ENCODE peak calls at places on chromosomes 11 and 22, in ten cellular contexts. One of them, this sample, is unnamed.
A peak's percentile ranks its signal among the peaks of the same experiment; 100 is the strongest.

GRCh38 chr11:16958833-16959232 is 55.4 kb downstream of the PLEKHA7 start:
- DNase-seq in cardiac fibroblast: no peak
- DNase-seq in tibial nerve: no peak
- DNase-seq in neural progenitor cell: no peak
- DNase-seq in CD4-positive, alpha-beta T cell: no peak
- DNase-seq in RWPE1: no peak
- DNase-seq in H9: no peak
- DNase-seq in bronchial epithelial cell: no peak
- DNase-seq in glutamatergic neuron: no peak
- DNase-seq in AG09309: no peak
- DNase-seq in this sample: no peak

GRCh38 chr11:17163742-17164141 is 44.0 kb downstream of the PIK3C2A start:
- DNase-seq in cardiac fibroblast: no peak
- DNase-seq in tibial nerve: no peak
- DNase-seq in neural progenitor cell: no peak
- DNase-seq in CD4-positive, alpha-beta T cell: no peak
- DNase-seq in RWPE1: no peak
- DNase-seq in H9: no peak
- DNase-seq in bronchial epithelial cell: no peak
- DNase-seq in glutamatergic neuron: no peak
- DNase-seq in AG09309: no peak
- DNase-seq in this sample: no peak

GRCh38 chr11:134573857-134574256 is 161.8 kb upstream of the B3GAT1 start:
- DNase-seq in cardiac fibroblast: no peak
- DNase-seq in tibial nerve: no peak
- DNase-seq in neural progenitor cell: no peak
- DNase-seq in CD4-positive, alpha-beta T cell: no peak
- DNase-seq in RWPE1: no peak
- DNase-seq in H9: no peak
- DNase-seq in bronchial epithelial cell: no peak
- DNase-seq in glutamatergic neuron: no peak
- DNase-seq in AG09309: no peak
- DNase-seq in this sample: no peak

GRCh38 chr11:34013893-34014571 is 37.5 kb upstream of the CAPRIN1 start:
- DNase-seq in cardiac fibroblast: no peak
- DNase-seq in tibial nerve: no peak
- DNase-seq in neural progenitor cell: no peak
- DNase-seq in CD4-positive, alpha-beta T cell: no peak
- DNase-seq in RWPE1: no peak
- DNase-seq in H9: no peak
- DNase-seq in bronchial epithelial cell: no peak
- DNase-seq in glutamatergic neuron: no peak
- DNase-seq in AG09309: no peak
- DNase-seq in this sample: no peak

GRCh38 chr11:21896216-21896615 is 296.7 kb upstream of the ANO5 start:
- DNase-seq in cardiac fibroblast: no peak
- DNase-seq in tibial nerve: no peak
- DNase-seq in neural progenitor cell: no peak
- DNase-seq in CD4-positive, alpha-beta T cell: no peak
- DNase-seq in RWPE1: no peak
- DNase-seq in H9: no peak
- DNase-seq in bronchial epithelial cell: no peak
- DNase-seq in glutamatergic neuron: no peak
- DNase-seq in AG09309: no peak
- DNase-seq in this sample: no peak

GRCh38 chr11:20368441-20368840 is 4.9 kb downstream of the HTATIP2 start:
- DNase-seq in cardiac fibroblast: peak; percentile 26
- DNase-seq in tibial nerve: no peak
- DNase-seq in neural progenitor cell: no peak
- DNase-seq in CD4-positive, alpha-beta T cell: no peak
- DNase-seq in RWPE1: peak; percentile 78
- DNase-seq in H9: no peak
- DNase-seq in bronchial epithelial cell: peak; percentile 84
- DNase-seq in glutamatergic neuron: no peak
- DNase-seq in AG09309: no peak
- DNase-seq in this sample: no peak

GRCh38 chr22:23245799-23246136 is 65.5 kb downstream of the BCR start:
- DNase-seq in cardiac fibroblast: no peak
- DNase-seq in tibial nerve: no peak
- DNase-seq in neural progenitor cell: no peak
- DNase-seq in CD4-positive, alpha-beta T cell: no peak
- DNase-seq in RWPE1: no peak
- DNase-seq in H9: no peak
- DNase-seq in bronchial epithelial cell: peak; percentile 45
- DNase-seq in glutamatergic neuron: no peak
- DNase-seq in AG09309: peak; percentile 40
- DNase-seq in this sample: no peak

GRCh38 chr11:109704432-109704831 is 282.4 kb downstream of the C11orf87 start:
- DNase-seq in cardiac fibroblast: no peak
- DNase-seq in tibial nerve: no peak
- DNase-seq in neural progenitor cell: no peak
- DNase-seq in CD4-positive, alpha-beta T cell: no peak
- DNase-seq in RWPE1: no peak
- DNase-seq in H9: no peak
- DNase-seq in bronchial epithelial cell: no peak
- DNase-seq in glutamatergic neuron: peak; percentile 48
- DNase-seq in AG09309: no peak
- DNase-seq in this sample: no peak

GRCh38 chr11:123577081-123577598 is 77.3 kb downstream of the SCN3B start:
- DNase-seq in cardiac fibroblast: peak; percentile 54
- DNase-seq in tibial nerve: peak; percentile 47
- DNase-seq in neural progenitor cell: peak; percentile 77
- DNase-seq in CD4-positive, alpha-beta T cell: peak; percentile 51
- DNase-seq in RWPE1: peak; percentile 63
- DNase-seq in H9: peak; percentile 80
- DNase-seq in bronchial epithelial cell: peak; percentile 35
- DNase-seq in glutamatergic neuron: peak; percentile 92
- DNase-seq in AG09309: no peak
- DNase-seq in this sample: no peak

GRCh38 chr11:73330569-73331093 is 22.6 kb downstream of the ARHGEF17 start:
- DNase-seq in cardiac fibroblast: peak; percentile 67
- DNase-seq in tibial nerve: no peak
- DNase-seq in neural progenitor cell: peak; percentile 64
- DNase-seq in CD4-positive, alpha-beta T cell: no peak
- DNase-seq in RWPE1: no peak
- DNase-seq in H9: no peak
- DNase-seq in bronchial epithelial cell: no peak
- DNase-seq in glutamatergic neuron: peak; percentile 57
- DNase-seq in AG09309: no peak
- DNase-seq in this sample: no peak
- TF ChIP-seq CTCF in cardiac fibroblast: peak; percentile 69
- TF ChIP-seq CTCF in tibial nerve: peak; percentile 30
- TF ChIP-seq CTCF in neural progenitor cell: peak; percentile 46
- TF ChIP-seq CTCF in CD4-positive, alpha-beta T cell: no peak
- TF ChIP-seq CTCF in RWPE1: no peak
- TF ChIP-seq CTCF in H9: peak; percentile 54
- TF ChIP-seq CTCF in bronchial epithelial cell: peak; percentile 12
- TF ChIP-seq CTCF in glutamatergic neuron: no peak
- TF ChIP-seq CTCF in AG09309: peak; percentile 58
- TF ChIP-seq CTCF in this sample: peak; percentile 56

DNA sequence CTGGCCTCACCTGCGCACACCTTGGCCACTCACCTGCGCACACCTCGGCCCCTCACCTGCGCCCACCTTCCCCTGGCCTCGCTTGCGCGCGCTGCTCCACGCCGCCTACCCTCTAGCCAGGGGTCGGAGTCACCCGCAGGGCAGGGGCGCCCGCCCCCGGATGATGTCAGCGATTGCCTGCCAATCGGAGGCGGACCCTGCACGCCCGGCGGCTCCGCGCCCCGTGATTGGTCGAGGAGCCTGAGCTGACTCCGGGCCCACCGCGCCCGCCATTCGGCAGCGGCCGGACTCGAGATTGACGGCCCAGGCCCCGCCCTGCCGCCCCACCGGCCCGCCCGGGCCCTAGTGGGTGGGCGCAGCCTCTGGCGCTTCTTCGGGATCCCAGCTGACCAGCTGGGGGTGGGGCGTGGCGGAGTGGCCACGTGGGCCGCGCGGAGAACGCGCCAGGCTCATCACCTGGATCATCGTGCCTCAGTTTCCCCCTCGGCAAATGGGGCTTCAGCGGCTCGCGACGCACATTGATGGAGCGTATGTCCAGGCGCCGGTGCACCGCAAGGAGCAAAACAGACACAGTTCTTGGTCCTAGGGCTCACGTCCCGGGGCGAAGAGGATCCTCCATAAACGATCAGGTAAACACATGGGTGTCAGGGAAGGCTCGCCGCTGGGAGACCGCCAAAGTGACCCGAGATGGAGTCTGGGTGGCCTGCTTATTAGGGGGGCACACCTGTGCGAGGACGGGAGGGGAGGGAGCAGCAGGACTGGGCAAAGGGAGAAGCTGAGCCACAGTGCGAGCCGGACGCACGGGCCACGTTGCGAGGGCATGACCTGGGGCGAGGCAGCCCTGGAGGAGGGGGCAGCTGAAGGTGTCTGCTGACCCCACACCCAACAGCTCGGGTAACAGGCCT is at the start of gene DHCR7:
- DNase-seq in cardiac fibroblast: peak; percentile 97
- DNase-seq in tibial nerve: peak; percentile 84
- DNase-seq in neural progenitor cell: peak; percentile 98
- DNase-seq in CD4-positive, alpha-beta T cell: peak; percentile 87
- DNase-seq in RWPE1: peak; percentile 96
- DNase-seq in H9: peak; percentile 98
- DNase-seq in bronchial epithelial cell: peak; percentile 83
- DNase-seq in glutamatergic neuron: peak; percentile 99
- DNase-seq in AG09309: peak; percentile 62
- DNase-seq in this sample: peak; percentile 81
- TF ChIP-seq CTCF in cardiac fibroblast: no peak
- TF ChIP-seq CTCF in tibial nerve: no peak
- TF ChIP-seq CTCF in neural progenitor cell: no peak
- TF ChIP-seq CTCF in CD4-positive, alpha-beta T cell: no peak
- TF ChIP-seq CTCF in RWPE1: no peak
- TF ChIP-seq CTCF in H9: no peak
- TF ChIP-seq CTCF in bronchial epithelial cell: no peak
- TF ChIP-seq CTCF in glutamatergic neuron: no peak
- TF ChIP-seq CTCF in AG09309: no peak
- TF ChIP-seq CTCF in this sample: no peak

GRCh38 chr11:132559371-132560036 is 972.8 kb downstream of the OPCML start:
- DNase-seq in cardiac fibroblast: no peak
- DNase-seq in tibial nerve: no peak
- DNase-seq in neural progenitor cell: peak; percentile 41
- DNase-seq in CD4-positive, alpha-beta T cell: no peak
- DNase-seq in RWPE1: no peak
- DNase-seq in H9: no peak
- DNase-seq in bronchial epithelial cell: no peak
- DNase-seq in glutamatergic neuron: no peak
- DNase-seq in AG09309: no peak
- DNase-seq in this sample: no peak
- TF ChIP-seq CTCF in cardiac fibroblast: no peak
- TF ChIP-seq CTCF in tibial nerve: no peak
- TF ChIP-seq CTCF in neural progenitor cell: peak; percentile 27
- TF ChIP-seq CTCF in CD4-positive, alpha-beta T cell: no peak
- TF ChIP-seq CTCF in RWPE1: no peak
- TF ChIP-seq CTCF in H9: peak; percentile 22
- TF ChIP-seq CTCF in bronchial epithelial cell: no peak
- TF ChIP-seq CTCF in glutamatergic neuron: no peak
- TF ChIP-seq CTCF in AG09309: no peak
- TF ChIP-seq CTCF in this sample: no peak

GRCh38 chr22:27603823-27604190 is 197.7 kb downstream of the MN1 start:
- DNase-seq in cardiac fibroblast: peak; percentile 28
- DNase-seq in tibial nerve: no peak
- DNase-seq in neural progenitor cell: peak; percentile 34
- DNase-seq in CD4-positive, alpha-beta T cell: no peak
- DNase-seq in RWPE1: no peak
- DNase-seq in H9: no peak
- DNase-seq in bronchial epithelial cell: no peak
- DNase-seq in glutamatergic neuron: no peak
- DNase-seq in AG09309: no peak
- DNase-seq in this sample: no peak
- TF ChIP-seq CTCF in cardiac fibroblast: no peak
- TF ChIP-seq CTCF in tibial nerve: no peak
- TF ChIP-seq CTCF in neural progenitor cell: no peak
- TF ChIP-seq CTCF in CD4-positive, alpha-beta T cell: no peak
- TF ChIP-seq CTCF in RWPE1: no peak
- TF ChIP-seq CTCF in H9: no peak
- TF ChIP-seq CTCF in bronchial epithelial cell: no peak
- TF ChIP-seq CTCF in glutamatergic neuron: no peak
- TF ChIP-seq CTCF in AG09309: no peak
- TF ChIP-seq CTCF in this sample: no peak

DNA sequence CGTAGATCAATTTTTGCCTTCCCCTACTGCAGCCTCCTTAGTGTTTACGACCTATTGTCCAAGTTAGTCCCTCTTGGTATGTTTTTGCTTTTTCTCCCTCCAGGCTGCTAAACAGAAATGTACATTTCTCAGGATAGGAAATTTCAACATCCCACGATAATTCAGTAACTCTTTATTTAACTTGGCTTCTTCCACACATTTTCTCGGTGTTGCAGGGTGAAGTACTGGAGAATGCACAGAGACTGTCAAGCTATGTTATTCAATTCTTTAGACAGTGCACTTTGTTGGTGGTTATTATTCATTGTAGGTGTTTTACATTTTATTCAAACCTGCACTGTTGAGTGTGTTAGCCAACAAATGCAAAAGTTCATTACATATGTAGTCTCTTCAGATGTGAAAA is 839.8 kb downstream of the LRRC4C start:
- DNase-seq in cardiac fibroblast: no peak
- DNase-seq in tibial nerve: no peak
- DNase-seq in neural progenitor cell: no peak
- DNase-seq in CD4-positive, alpha-beta T cell: no peak
- DNase-seq in RWPE1: no peak
- DNase-seq in H9: no peak
- DNase-seq in bronchial epithelial cell: no peak
- DNase-seq in glutamatergic neuron: no peak
- DNase-seq in AG09309: no peak
- DNase-seq in this sample: no peak
- TF ChIP-seq CTCF in cardiac fibroblast: no peak
- TF ChIP-seq CTCF in tibial nerve: no peak
- TF ChIP-seq CTCF in neural progenitor cell: no peak
- TF ChIP-seq CTCF in CD4-positive, alpha-beta T cell: no peak
- TF ChIP-seq CTCF in RWPE1: no peak
- TF ChIP-seq CTCF in H9: no peak
- TF ChIP-seq CTCF in bronchial epithelial cell: no peak
- TF ChIP-seq CTCF in glutamatergic neuron: no peak
- TF ChIP-seq CTCF in AG09309: no peak
- TF ChIP-seq CTCF in this sample: no peak

GRCh38 chr22:32617271-32617670 is 142.7 kb downstream of the FBXO7 start:
- DNase-seq in cardiac fibroblast: peak; percentile 33
- DNase-seq in tibial nerve: no peak
- DNase-seq in neural progenitor cell: no peak
- DNase-seq in CD4-positive, alpha-beta T cell: no peak
- DNase-seq in RWPE1: no peak
- DNase-seq in H9: no peak
- DNase-seq in bronchial epithelial cell: no peak
- DNase-seq in glutamatergic neuron: no peak
- DNase-seq in AG09309: no peak
- DNase-seq in this sample: no peak
- TF ChIP-seq CTCF in cardiac fibroblast: no peak
- TF ChIP-seq CTCF in tibial nerve: no peak
- TF ChIP-seq CTCF in neural progenitor cell: no peak
- TF ChIP-seq CTCF in CD4-positive, alpha-beta T cell: no peak
- TF ChIP-seq CTCF in RWPE1: no peak
- TF ChIP-seq CTCF in H9: no peak
- TF ChIP-seq CTCF in bronchial epithelial cell: no peak
- TF ChIP-seq CTCF in glutamatergic neuron: no peak
- TF ChIP-seq CTCF in AG09309: no peak
- TF ChIP-seq CTCF in this sample: no peak

This sample was measured in AG09319.